ENCODE peak calls at places on chromosomes 16 and 17, in seven cellular contexts. J is neural progenitor cell, Z is H1, X is H9, S is mesendoderm, C is PC-3, A is kidney. F is an unnamed sample.

GRCh38 chr16:72711823-72712222 is 336.1 kb downstream of the ZFHX3 start:
- DNase-seq in J (no peak), X (no peak), Z (no peak), C (no peak), A (no peak), S (no peak), F (no peak)

GRCh38 chr17:74407384-74407783 is 24.5 kb upstream of the GPRC5C start:
- DNase-seq in S (no peak), A (no peak), Z (no peak), J (no peak), C (no peak), X (no peak), F (no peak)

GRCh38 chr17:40515491-40516041 is 14.1 kb upstream of the TNS4 start:
- DNase-seq in J (no peak), X (no peak), Z (no peak), C (no peak), S (peak), A (no peak), F (no peak)

GRCh38 chr17:51487947-51488346 is 227.6 kb downstream of the UTP18 start:
- DNase-seq in A (no peak), S (peak), X (peak), J (peak), C (peak), Z (peak), F (peak)

GRCh38 chr17:7887038-7887481 is 1.5 kb upstream of the CHD3 start:
- DNase-seq in Z (no peak), S (peak), C (no peak), J (peak), X (peak), A (no peak), F (no peak)

GRCh38 chr17:36482611-36483504 is 3.6 kb upstream of the ZNHIT3 start:
- DNase-seq in J (peak), A (peak), Z (peak), S (peak), X (peak), C (peak), F (peak)

GRCh38 chr17:10278218-10278617 is 79.8 kb upstream of the GAS7 start:
- DNase-seq in X (no peak), C (no peak), A (no peak), S (peak), Z (no peak), J (peak), F (no peak)

GRCh38 chr16:31181102-31181830 is 1.3 kb downstream of the FUS start:
- DNase-seq in Z (no peak), X (no peak), A (peak), S (peak), C (peak), J (peak), F (no peak)

GRCh38 chr17:72136692-72137550 is 16.1 kb downstream of the SOX9 start:
- DNase-seq in X (no peak), S (no peak), Z (no peak), C (peak), A (no peak), J (no peak), F (no peak)

GRCh38 chr16:57984443-57985203 is 13.7 kb upstream of the CNGB1 start:
- DNase-seq in X (peak), A (peak), C (no peak), J (peak), Z (peak), S (peak), F (peak)
- H3K9ac ChIP-seq in X (peak), A (no peak), C (no peak), J (no peak), Z (no peak), S (peak), F (peak)

DNA sequence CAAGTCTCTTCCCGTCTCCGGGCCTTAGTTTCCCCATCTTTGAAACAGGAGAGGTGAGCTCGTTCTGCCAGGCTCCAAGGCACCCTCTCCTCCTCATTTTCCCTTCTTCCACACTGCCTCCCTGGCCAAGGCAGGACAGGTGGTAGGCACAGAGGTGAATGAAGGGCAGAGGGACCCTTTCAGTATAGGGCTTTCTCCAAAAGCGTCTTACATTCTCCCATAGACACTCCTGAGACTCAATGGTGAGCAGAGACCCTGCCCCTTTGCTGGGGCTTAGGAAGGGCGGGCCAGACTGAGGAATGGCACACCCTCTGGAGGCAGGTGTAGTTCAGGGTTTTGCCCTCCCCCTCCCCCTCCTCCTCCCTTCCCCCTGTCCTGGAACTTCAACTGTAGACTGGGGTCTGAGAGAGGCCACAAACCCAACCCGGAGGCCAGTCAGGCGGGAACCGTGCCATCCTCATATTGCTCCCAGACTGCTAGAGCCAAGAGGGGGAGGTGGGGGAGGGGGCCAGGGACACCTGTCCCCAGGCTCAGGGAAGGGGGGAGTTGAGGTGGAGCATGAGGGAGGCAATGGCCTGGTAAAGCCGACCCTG is 1.9 kb downstream of the PLEKHH3 start:
- DNase-seq in C (no peak), S (peak), J (peak), Z (peak), A (peak), X (peak), F (no peak)
- H3K9ac ChIP-seq in C (peak), S (peak), J (no peak), Z (no peak), A (no peak), X (no peak), F (peak)

GRCh38 chr17:58694826-58695225 is 2.4 kb downstream of the RAD51C start:
- DNase-seq in S (no peak), X (no peak), C (no peak), A (no peak), J (no peak), Z (no peak), F (no peak)
- H3K9ac ChIP-seq in S (no peak), X (no peak), C (no peak), A (no peak), J (no peak), Z (no peak), F (no peak)

DNA sequence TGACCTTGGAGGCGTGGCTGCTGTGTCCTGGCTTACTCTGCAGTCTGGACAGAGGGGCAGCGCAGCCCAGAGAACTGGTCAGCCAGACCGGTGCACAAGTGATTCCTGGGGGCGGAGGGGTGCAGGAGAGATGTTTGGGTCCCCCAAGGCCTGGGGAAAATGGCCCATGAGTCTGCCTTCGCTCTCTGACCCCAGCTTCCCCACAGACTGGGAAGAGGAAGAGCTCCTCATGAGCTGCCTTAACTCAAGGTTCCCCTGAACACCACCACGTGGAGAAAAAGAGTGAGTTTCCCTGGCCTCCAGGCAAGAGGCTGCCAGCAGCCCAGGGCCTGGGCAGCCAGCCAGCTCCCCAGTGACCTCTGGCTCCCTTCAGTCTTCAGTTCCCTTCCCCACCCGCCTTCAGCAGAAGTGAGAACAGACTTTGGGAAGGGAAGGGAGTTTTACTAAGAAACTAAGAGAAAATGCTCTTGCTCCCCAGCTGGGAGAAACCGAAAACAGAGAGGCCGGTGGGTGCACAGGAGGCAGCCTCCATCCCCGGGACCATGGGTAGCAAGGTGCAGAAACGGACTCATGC is 2.0 kb upstream of the C17orf99 start:
- DNase-seq in A (peak), Z (no peak), X (no peak), S (no peak), C (peak), J (no peak), F (no peak)
- H3K9ac ChIP-seq in A (no peak), Z (no peak), X (no peak), S (no peak), C (peak), J (no peak), F (peak)

DNA sequence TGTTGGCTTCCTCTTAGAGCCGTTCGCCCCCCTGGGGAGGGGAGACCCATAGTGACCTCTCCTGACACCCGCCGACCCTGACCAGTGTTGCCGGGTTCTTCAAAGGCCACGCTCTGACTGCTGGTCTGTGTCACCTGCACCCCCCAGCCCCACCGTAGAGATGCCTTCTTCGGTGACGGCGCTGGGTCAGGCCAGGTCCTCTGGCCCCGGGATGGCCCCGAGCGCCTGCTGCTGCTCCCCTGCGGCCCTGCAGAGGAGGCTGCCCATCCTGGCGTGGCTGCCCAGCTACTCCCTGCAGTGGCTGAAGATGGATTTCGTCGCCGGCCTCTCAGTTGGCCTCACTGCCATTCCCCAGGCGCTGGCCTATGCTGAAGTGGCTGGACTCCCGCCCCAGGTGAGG is 1.2 kb downstream of the SLC26A11 start:
- DNase-seq in A (peak), J (no peak), C (no peak), Z (no peak), S (no peak), X (peak), F (no peak)
- H3K9ac ChIP-seq in A (peak), J (no peak), C (no peak), Z (no peak), S (no peak), X (no peak), F (peak)

DNA sequence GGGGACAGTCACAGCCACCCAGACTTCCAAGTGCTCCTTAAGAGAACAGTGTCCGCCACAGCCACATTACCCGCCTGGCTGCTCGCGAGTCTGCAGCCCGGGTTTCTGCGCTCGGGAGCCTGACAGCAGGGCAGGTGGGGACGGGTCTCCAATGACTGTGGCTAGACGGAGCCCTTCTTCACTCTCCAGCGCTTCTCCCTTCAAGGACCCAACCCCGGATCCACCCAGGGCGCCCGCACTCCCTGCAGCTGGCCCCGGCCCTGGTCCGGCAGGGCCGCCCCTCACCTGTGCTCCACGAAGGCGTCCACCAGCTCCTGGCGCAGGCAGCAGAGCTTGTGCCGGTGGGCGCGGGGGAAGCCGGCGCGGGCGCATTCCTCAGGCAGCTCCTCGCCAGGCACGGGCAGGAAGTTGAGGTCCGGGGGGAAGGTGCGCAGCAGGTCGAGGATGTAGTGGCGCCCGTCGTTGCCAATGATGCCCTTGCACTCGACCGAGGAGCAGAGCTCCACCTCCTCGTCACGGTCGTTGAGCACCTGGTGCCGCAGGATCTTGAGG is 13.9 kb downstream of the CLUH start:
- DNase-seq in J (no peak), A (peak), S (no peak), X (peak), C (no peak), Z (no peak), F (no peak)
- H3K9ac ChIP-seq in J (no peak), A (no peak), S (no peak), X (no peak), C (no peak), Z (no peak), F (no peak)

GRCh38 chr16:11182381-11182780 is 73.6 kb downstream of the SOCS1 start:
- DNase-seq in C (no peak), Z (peak), X (no peak), A (no peak), S (peak), J (no peak), F (no peak)
- H3K9ac ChIP-seq in C (no peak), Z (no peak), X (no peak), A (no peak), S (peak), J (no peak), F (no peak)

GRCh38 chr17:56440391-56440790 is 153.1 kb upstream of the NOG start:
- DNase-seq in Z (no peak), X (no peak), A (no peak), C (no peak), S (no peak), J (no peak), F (no peak)
- H3K9ac ChIP-seq in Z (no peak), X (no peak), A (no peak), C (no peak), S (no peak), J (no peak), F (no peak)

GRCh38 chr17:76383645-76384221 is 676 bp upstream of the SPHK1 start:
- DNase-seq in S (peak), J (peak), C (peak), X (peak), Z (peak), A (peak), F (no peak)

GRCh38 chr17:76382305-76382802 is 2.1 kb upstream of the SPHK1 start:
- DNase-seq in S (peak), X (peak), J (peak), A (peak), Z (peak), C (no peak), F (no peak)

GRCh38 chr17:76384222-76384986 is at the start of gene SPHK1:
- DNase-seq in C (peak), A (peak), S (peak), X (peak), J (peak), Z (peak), F (no peak)

GRCh38 chr17:76381633-76382304 is 2.6 kb upstream of the SPHK1 start:
- DNase-seq in S (peak), J (peak), C (no peak), X (peak), Z (no peak), A (no peak), F (no peak)

DNA sequence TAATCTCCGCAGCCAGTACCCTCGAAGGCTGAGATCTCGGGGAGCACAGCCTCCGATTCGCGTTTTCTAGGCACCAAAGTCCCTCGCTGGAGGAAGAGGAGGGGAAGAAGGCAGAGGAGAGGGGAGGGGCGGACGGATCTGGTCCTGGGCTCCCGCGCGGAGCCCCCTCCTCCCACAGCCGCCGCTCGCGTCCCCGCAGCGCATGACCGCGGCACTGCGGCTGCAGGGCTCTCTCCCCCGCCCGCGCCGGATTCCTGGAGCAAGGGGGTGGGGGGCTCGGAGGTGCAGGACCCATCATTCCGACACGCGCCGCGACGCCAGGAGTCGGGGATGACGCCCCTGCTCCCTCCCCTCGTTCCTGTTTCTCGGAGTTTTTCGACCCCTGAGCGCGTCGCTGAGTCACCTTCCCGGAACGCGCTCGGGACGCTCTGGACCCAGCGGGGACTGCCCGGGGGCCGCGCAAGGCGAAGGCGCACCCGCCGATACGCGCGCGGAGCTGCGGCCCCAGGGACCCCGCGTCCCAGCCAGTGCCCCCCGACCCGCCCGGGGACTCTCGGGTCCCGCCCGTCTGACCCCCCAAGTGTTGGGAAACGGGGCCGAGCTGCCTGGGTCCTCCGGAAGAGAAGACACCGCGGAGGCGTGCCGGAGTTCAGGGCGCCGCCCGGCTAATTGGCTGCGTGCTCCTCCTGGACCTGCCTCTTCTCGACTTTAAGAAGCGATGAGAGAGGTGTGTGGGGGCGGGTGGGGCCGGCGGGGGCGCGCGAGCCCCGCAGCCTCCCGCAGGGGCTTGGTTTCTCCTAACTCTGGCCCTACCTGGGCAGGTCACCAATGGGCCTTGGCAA is 1.4 kb upstream of the SPHK1 start:
- DNase-seq in X (peak), S (peak), A (peak), J (peak), C (peak), Z (peak), F (no peak)
- H3K9ac ChIP-seq in X (no peak), S (peak), A (no peak), J (no peak), C (peak), Z (no peak), F (peak)